ENCODE peak calls at places on chromosomes 1 and 21, in seven cellular contexts. P, I, A, D, S, T and E are unnamed samples.

GRCh38 chr1:115041654-115042053 is 12.0 kb downstream of the TSHB start:
- DNase-seq in T (no peak), A (no peak), P (no peak), I (no peak), D (no peak), S (no peak), E (no peak)

GRCh38 chr1:213303286-213303685 is 252.2 kb downstream of the RPS6KC1 start:
- DNase-seq in P (no peak), I (no peak), D (no peak), T (peak), A (no peak), S (no peak), E (no peak)

GRCh38 chr1:89896105-89896942 is 75.5 kb downstream of the LRRC8D start:
- DNase-seq in P (no peak), I (no peak), A (no peak), S (no peak), T (no peak), D (no peak), E (no peak)

GRCh38 chr1:48908606-48909005 is 131.9 kb upstream of the BEND5 start:
- DNase-seq in S (no peak), T (no peak), I (no peak), P (no peak), D (no peak), A (no peak), E (no peak)

GRCh38 chr1:2271841-2272655 is 43.9 kb downstream of the SKI start:
- DNase-seq in S (no peak), P (peak), D (no peak), I (peak), A (no peak), T (no peak), E (no peak)

GRCh38 chr1:91400133-91400725 is 4.4 kb downstream of the HFM1 start:
- DNase-seq in S (no peak), P (no peak), D (no peak), A (no peak), T (no peak), I (no peak), E (no peak)

GRCh38 chr1:209248649-209249279 is 334.8 kb upstream of the CAMK1G start:
- DNase-seq in A (no peak), I (no peak), P (no peak), S (peak), T (peak), D (no peak), E (peak)

GRCh38 chr1:32769524-32770220 is 47.5 kb downstream of the YARS1 start:
- DNase-seq in D (no peak), P (no peak), T (no peak), I (peak), S (no peak), A (no peak), E (peak)

GRCh38 chr1:188888387-188888786 is 1589.3 kb downstream of the BRINP3 start:
- DNase-seq in I (no peak), T (no peak), D (no peak), S (no peak), A (no peak), P (no peak), E (no peak)

GRCh38 chr1:68321084-68321685 is 88.9 kb upstream of the WLS start:
- DNase-seq in P (peak), D (peak), I (peak), A (peak), S (no peak), T (no peak), E (peak)

DNA sequence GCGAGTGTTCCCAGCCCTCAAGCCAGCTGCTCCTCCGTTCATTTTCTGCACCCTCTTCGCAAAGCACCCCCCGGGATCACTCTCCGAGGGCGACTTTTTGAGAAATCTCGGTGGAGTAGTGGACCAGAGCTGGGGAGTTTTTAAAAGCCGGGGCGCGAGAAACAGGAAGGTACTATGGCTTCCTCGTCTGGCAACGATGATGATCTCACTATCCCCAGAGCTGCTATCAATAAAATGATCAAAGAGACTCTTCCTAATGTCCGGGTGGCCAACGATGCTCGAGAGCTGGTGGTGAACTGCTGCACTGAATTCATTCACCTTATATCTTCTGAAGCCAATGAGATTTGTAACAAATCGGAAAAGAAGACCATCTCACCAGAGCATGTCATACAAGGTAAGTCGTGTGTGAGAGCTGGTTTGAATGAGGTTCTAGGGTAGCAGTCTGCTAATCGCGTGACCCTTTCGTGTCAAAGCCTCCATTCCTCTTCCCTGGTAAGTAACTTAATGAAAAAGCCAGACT is 825 bp downstream of the DR1 start:
- DNase-seq in P (no peak), T (no peak), A (no peak), D (no peak), I (no peak), S (no peak), E (no peak)
- H3K27ac ChIP-seq in P (peak), T (peak), A (peak), D (peak), I (peak), S (peak), E (peak)

GRCh38 chr21:42411197-42411869 is 7.6 kb downstream of the UBASH3A start:
- DNase-seq in P (no peak), A (no peak), I (peak), D (no peak), T (no peak), S (no peak), E (no peak)
- TF ChIP-seq CTCF in P (no peak), A (no peak), I (no peak), D (no peak), T (no peak), S (no peak), E (no peak)

GRCh38 chr1:226736001-226736907 is 2.8 kb downstream of the ITPKB start:
- DNase-seq in T (no peak), I (no peak), D (no peak), P (peak), S (no peak), A (no peak), E (no peak)
- H3K4me3 ChIP-seq in T (peak), I (peak), D (peak), P (peak), S (peak), A (no peak), E (peak)

GRCh38 chr1:161364332-161364731 is 3.3 kb downstream of the CFAP126 start:
- DNase-seq in A (no peak), S (no peak), D (no peak), T (no peak), I (no peak), P (no peak), E (no peak)

GRCh38 chr1:161365207-161365606 is 2.5 kb downstream of the CFAP126 start:
- DNase-seq in P (no peak), I (no peak), D (no peak), S (no peak), A (no peak), T (no peak), E (no peak)

GRCh38 chr1:161373442-161373841 is 5.8 kb upstream of the CFAP126 start:
- DNase-seq in D (no peak), P (no peak), T (no peak), I (no peak), A (no peak), S (no peak), E (no peak)

DNA sequence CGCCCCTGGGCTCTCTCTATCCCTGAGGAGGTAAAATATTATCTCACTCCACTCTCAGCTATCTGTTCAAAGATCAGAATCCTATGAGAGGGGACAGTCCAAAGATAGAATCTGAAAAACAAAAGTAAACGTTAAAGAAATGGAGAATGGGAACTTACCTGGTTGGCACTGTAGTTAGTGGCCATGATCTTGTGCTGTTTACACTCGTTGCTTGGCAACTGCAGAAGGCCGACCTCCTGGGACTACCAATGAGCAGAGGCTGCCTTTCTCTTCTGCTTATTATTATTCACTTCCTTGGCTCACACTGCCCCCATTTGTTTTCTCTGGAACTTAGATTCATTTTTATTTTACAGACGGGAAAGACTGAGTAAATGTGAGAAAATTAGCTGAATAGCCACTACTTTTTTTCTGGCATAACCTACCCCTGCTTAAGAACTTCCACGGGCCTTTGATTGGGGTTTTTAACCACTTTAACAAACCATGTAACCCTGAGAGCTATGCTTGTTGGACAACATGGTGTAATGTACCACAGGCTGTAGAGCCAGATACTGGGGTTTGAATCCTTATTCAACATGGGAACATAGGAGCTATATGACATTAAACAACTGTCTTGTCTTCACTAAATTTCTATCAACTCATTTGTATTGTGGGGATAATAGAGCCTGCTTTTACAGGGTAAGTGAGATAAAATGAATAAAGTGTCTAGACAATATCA is at the start of gene CFAP126:
- DNase-seq in I (no peak), S (no peak), P (peak), D (peak), A (peak), T (peak), E (peak)
- H3K27ac ChIP-seq in I (peak), S (no peak), P (no peak), D (peak), A (peak), T (peak), E (peak)

DNA sequence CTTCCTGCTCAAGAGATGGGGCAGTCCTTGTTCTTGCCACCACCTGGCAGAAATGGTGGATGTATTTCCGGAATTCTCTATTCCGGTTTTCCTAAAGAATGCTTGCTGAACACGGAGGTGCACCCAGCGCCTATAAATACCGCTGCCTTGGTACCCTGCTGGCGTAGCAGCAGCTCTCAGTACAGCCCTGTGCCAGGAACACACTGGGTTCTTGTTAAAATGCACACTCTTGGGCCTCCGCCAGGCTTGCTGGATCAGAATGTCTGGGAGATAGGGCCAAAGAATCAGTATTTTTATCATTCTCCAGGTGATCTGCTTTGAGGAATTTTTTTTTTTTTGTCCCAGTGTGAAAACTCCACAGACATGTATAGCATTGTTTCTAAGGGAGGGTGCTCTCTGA is 54.2 kb downstream of the IGSF5 start:
- DNase-seq in D (no peak), A (no peak), S (no peak), T (no peak), I (no peak), P (peak), E (no peak)
- TF ChIP-seq CTCF in D (no peak), A (no peak), S (no peak), T (no peak), I (no peak), P (no peak), E (no peak)

DNA sequence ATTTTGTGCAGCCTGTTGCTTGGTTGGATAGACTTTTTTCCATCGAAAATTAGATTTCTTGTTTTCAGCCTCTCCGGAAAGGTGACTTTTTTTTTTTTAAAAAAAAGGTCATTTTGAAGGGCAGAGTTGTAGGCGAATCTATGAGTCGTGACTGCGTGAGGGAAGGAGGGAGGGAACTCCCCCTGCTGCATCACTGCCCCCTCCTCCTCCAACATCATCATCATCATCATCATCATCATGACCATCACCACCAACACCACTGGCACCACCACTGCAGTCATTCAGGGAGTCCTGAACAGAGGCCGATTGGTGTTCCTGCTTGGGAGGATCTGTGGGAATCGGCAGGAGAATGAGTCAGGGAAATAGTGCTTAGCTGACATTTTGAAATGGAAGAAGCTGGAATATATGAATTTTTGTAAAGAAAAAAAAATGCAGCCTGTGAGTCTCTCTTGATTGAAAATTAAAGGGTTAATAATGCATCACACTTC is 1.2 kb downstream of the ATP1B1 start:
- DNase-seq in P (no peak), T (no peak), A (peak), S (no peak), D (no peak), I (no peak), E (no peak)
- H3K4me3 ChIP-seq in P (peak), T (peak), A (peak), S (peak), D (peak), I (peak), E (peak)